ENCODE peak calls at places on chromosomes 3 and 15, in nine cellular contexts. T is GM23338, N is adipocyte, O is left lung, A is upper lobe of left lung, J is HFF-Myc, Q is heart left ventricle, B is thoracic aorta, I is NT2/D1. E is an unnamed sample.

GRCh38 chr3:159208080-159208479 is 406.2 kb downstream of the MFSD1 start:
- DNase-seq in O (peak; percentile 21), B (no peak), A (no peak), T (no peak), Q (no peak), N (no peak), J (no peak), I (no peak), E (no peak)

GRCh38 chr15:31080618-31081017 is 20.9 kb downstream of the TRPM1 start:
- DNase-seq in N (no peak), A (peak; percentile 68), O (peak; percentile 89), B (no peak), I (peak; percentile 42), T (peak; percentile 96), Q (peak; percentile 59), J (no peak), E (peak; percentile 30)

GRCh38 chr15:48112242-48112641 is 8.5 kb upstream of the SLC24A5 start:
- DNase-seq in N (no peak), Q (no peak), B (no peak), I (peak; percentile 46), T (peak; percentile 82), A (no peak), J (no peak), O (no peak), E (peak; percentile 60)

GRCh38 chr3:167030059-167030458 is 350.0 kb downstream of the ZBBX start:
- DNase-seq in O (no peak), J (no peak), Q (no peak), I (no peak), B (no peak), N (no peak), T (no peak), A (no peak), E (no peak)

GRCh38 chr3:100159564-100160153 is 45.4 kb upstream of the FILIP1L start:
- DNase-seq in I (no peak), O (no peak), N (peak; percentile 78), A (no peak), J (no peak), Q (no peak), T (no peak), B (no peak), E (peak; percentile 20)

GRCh38 chr3:77939726-77940125 is 899.8 kb downstream of the ROBO2 start:
- DNase-seq in J (no peak), O (no peak), Q (no peak), A (no peak), I (no peak), B (no peak), T (no peak), N (no peak), E (no peak)

GRCh38 chr3:114615535-114616064 is 321.8 kb downstream of the TIGIT start:
- DNase-seq in O (no peak), B (no peak), I (no peak), Q (no peak), J (no peak), N (no peak), A (no peak), T (no peak), E (no peak)

GRCh38 chr3:177279118-177279815 is 82.0 kb upstream of the TBL1XR1 start:
- DNase-seq in O (no peak), I (no peak), N (no peak), Q (no peak), J (no peak), T (peak; percentile 34), B (no peak), A (peak; percentile 28), E (no peak)

GRCh38 chr3:154324919-154325318 is 632 bp upstream of the DHX36 start:
- DNase-seq in I (no peak), O (no peak), J (no peak), B (no peak), N (peak; percentile 29), Q (no peak), T (no peak), A (no peak), E (no peak)

GRCh38 chr3:171187706-171188290 is 161.3 kb upstream of the SLC2A2 start:
- DNase-seq in Q (no peak), O (no peak), N (peak; percentile 73), J (no peak), I (no peak), B (no peak), T (peak; percentile 65), A (no peak), E (peak; percentile 44)

GRCh38 chr3:195441971-195442572 is 748 bp downstream of the ACAP2 start:
- DNase-seq in I (no peak), J (no peak), O (peak; percentile 86), B (peak; percentile 8), A (peak; percentile 59), T (peak; percentile 65), N (peak; percentile 67), Q (peak; percentile 65), E (peak; percentile 39)

GRCh38 chr15:101810905-101811304 is 1.1 kb upstream of the OR4F15 start:
- DNase-seq in N (peak; percentile 35), I (peak; percentile 6), O (no peak), B (no peak), A (no peak), T (peak; percentile 51), J (no peak), Q (no peak), E (peak; percentile 37)

GRCh38 chr3:127593187-127593586 is 2.7 kb upstream of the TPRA1 start:
- DNase-seq in T (no peak), O (no peak), J (no peak), A (no peak), N (no peak), I (no peak), B (no peak), Q (no peak), E (no peak)

GRCh38 chr3:190825389-190826016 is 37.0 kb downstream of the GMNC start:
- DNase-seq in O (no peak), B (no peak), A (no peak), J (no peak), T (no peak), Q (no peak), I (no peak), N (no peak), E (peak; percentile 84)

DNA sequence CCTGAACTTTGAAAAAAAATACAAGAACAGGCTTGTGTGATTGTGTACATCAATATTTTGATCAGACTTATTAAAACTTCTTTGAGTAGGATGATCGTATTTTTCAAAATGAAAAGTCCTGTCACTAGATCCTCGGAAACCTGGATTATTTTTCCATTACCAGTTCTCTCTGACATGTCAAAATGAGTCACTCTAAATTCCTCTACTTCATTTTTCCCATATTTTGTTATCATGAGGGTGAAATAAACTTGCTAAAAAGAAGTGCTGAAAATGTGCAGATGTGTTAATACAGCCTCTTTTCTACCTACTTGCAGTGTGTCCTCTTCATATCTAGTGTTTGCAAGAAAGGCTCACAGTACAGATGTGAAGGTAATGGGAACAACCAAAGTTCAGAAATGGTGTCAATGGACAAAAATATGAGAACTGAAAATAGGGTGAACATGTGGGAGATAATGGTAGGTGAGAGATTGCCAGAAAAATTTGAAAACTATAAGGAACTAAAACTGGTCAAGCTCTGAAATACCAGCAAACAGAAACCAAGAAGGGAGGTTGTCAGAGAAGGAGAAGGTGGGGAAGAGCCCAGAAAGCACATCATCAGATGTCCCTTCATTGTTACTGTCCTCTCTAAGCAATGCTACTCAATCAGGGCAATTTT is 108.2 kb downstream of the EOMES start:
- DNase-seq in N (peak; percentile 57), O (no peak), B (no peak), J (no peak), T (no peak), I (no peak), Q (no peak), A (no peak), E (no peak)
- H3K4me3 ChIP-seq in N (no peak overlapping the region), O (no peak overlapping the region), B (peak overlapping the region; percentile 13), J (no peak overlapping the region), T (no peak overlapping the region), I (no peak overlapping the region), Q (no peak overlapping the region), A (no peak overlapping the region), E (no peak overlapping the region)

DNA sequence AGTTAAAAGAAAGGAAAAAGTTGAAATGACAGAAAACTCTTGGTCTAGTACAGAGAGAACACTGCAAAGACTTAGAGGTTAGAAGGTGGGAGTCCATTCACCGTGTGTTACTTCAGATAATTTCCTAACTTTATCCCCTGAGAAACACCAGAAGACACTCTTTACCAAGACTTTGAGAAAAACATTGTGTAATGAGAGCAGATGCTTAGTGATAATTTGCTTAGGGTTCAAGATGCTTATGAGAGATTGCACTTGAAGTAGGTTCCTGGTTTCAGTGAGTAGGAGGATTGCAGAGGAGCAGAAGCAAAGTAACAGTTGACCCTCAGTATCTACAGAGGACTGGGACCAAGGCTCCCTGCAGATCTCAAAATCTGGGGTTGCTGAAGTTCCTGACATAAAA is 594.1 kb downstream of the NR2F2 start:
- DNase-seq in B (no peak), O (no peak), N (no peak), I (no peak), A (no peak), J (no peak), T (no peak), Q (no peak), E (no peak)
- H3K4me3 ChIP-seq in B (no peak overlapping the region), O (no peak overlapping the region), N (no peak overlapping the region), I (no peak overlapping the region), A (no peak overlapping the region), J (no peak overlapping the region), T (no peak overlapping the region), Q (no peak overlapping the region), E (no peak overlapping the region)

DNA sequence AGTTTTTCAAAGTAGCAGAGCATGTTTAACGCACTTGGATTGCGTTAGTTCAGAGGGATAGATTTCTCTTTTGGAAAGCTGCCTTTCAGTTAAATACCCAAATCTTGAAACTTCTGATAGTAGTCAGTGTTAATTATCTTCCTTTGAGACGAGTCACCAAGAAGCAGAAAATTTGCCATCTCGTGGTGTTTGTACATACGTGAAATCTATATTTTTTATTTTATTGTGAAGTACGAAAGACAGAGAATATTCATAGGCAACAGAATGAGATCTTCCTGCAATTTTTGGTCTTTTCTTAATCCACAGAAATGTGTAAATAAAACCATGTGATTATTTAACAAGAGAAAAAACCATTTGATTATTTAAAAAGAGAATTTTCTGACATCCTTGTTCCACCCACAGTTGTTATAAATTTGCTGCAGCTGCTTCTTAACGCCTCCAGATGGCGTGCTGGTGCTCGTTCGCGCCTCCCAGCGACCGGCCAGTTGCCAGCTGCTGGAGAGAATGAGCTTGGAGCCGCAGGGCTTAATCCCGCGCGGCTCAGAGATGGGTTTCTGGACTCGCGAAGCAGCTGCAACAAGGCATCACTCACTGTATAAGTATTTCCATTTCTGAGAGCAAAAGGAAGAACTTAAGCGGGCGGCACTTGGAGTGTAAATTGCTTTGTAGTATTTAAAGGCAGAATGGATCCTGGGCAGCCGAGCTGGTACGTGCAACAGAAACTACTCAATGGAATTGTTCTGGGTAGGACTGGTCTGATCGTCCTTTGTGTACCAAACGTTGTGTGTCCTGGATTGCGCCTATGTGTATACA is 10.5 kb upstream of the SLITRK3 start:
- DNase-seq in A (peak; percentile 69), I (peak; percentile 69), J (peak; percentile 31), O (peak; percentile 87), N (peak; percentile 88), T (peak; percentile 89), B (no peak), Q (peak; percentile 81), E (peak; percentile 83)
- H3K4me3 ChIP-seq in A (no peak overlapping the region), I (peak overlapping the region; percentile 24), J (no peak overlapping the region), O (peak overlapping the region; percentile 2), N (peak overlapping the region; percentile 86), T (peak overlapping the region; percentile 40), B (peak overlapping the region; percentile 57), Q (no peak overlapping the region), E (peak overlapping the region; percentile 21)

GRCh38 chr15:90249123-90249863 is at the start of gene TTLL13:
- DNase-seq in T (peak; percentile 97), O (peak; percentile 98), A (peak; percentile 98), N (peak; percentile 95), I (peak; percentile 84), B (peak; percentile 91), J (peak; percentile 50), Q (peak; percentile 99), E (peak; percentile 76)

DNA sequence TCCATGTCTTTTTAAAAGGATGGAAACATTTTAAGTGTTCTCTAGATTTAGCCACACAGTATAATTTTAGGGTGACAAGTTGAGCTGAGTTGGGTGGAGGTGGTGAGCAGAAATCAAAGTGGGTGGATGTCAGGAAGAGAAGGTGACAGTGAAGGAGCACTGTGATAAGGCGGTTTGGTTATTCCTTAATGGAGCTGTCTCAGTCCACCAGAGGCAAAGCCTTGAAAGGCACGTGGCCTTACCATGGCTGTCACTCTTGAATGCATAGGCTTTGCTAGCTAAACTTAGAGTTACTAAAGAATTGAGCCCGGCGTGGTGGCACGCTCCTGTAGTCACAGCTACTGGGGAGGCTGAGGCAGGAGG is 615 bp upstream of the TTLL13 start:
- DNase-seq in J (no peak), N (no peak), B (no peak), T (peak; percentile 21), A (no peak), I (no peak), O (no peak), Q (no peak), E (no peak)
- H3K4me3 ChIP-seq in J (peak overlapping the region; percentile 58), N (peak overlapping the region; percentile 76), B (peak overlapping the region; percentile 89), T (peak overlapping the region; percentile 77), A (no peak overlapping the region), I (no peak overlapping the region), O (peak overlapping the region; percentile 52), Q (peak overlapping the region; percentile 45), E (no peak overlapping the region)